ENCODE peak calls at places on chromosomes 11 and 22, in ten cellular contexts. One of them, this sample, is unnamed.

GRCh38 chr11:78698612-78699011 is 123.9 kb upstream of the NARS2 start:
- DNase-seq in BE2C: peak
- DNase-seq in left colon: no peak
- DNase-seq in mucosa of gallbladder: no peak
- DNase-seq in anterior cingulate cortex: no peak
- DNase-seq in stimulated activated CD4-positive, alpha-beta T cell treated with anti-CD3 and anti-CD28 coated beads, TNF-alpha, amount 100 ng/mL, for 24 hours: no peak
- DNase-seq in activated CD8-positive, alpha-beta memory T cell treated with anti-CD3 and anti-CD28 coated beads for 1 hour: no peak
- DNase-seq in activated T-cell treated with anti-CD3 and anti-CD28 coated beads for 24 hours: no peak
- DNase-seq in kidney epithelial cell: peak
- DNase-seq in endothelial cell: no peak
- DNase-seq in this sample: no peak

GRCh38 chr11:118198370-118198769 is 21.9 kb upstream of the SCN2B start:
- DNase-seq in mucosa of gallbladder: peak
- DNase-seq in left colon: peak
- DNase-seq in activated T-cell treated with anti-CD3 and anti-CD28 coated beads for 24 hours: peak
- DNase-seq in BE2C: peak
- DNase-seq in kidney epithelial cell: no peak
- DNase-seq in activated CD8-positive, alpha-beta memory T cell treated with anti-CD3 and anti-CD28 coated beads for 1 hour: peak
- DNase-seq in stimulated activated CD4-positive, alpha-beta T cell treated with anti-CD3 and anti-CD28 coated beads, TNF-alpha, amount 100 ng/mL, for 24 hours: peak
- DNase-seq in anterior cingulate cortex: peak
- DNase-seq in endothelial cell: peak
- DNase-seq in this sample: peak

GRCh38 chr11:19881185-19881584 is 168.5 kb downstream of the NAV2 start:
- DNase-seq in activated T-cell treated with anti-CD3 and anti-CD28 coated beads for 24 hours: no peak
- DNase-seq in anterior cingulate cortex: no peak
- DNase-seq in kidney epithelial cell: no peak
- DNase-seq in mucosa of gallbladder: no peak
- DNase-seq in activated CD8-positive, alpha-beta memory T cell treated with anti-CD3 and anti-CD28 coated beads for 1 hour: no peak
- DNase-seq in endothelial cell: no peak
- DNase-seq in BE2C: no peak
- DNase-seq in left colon: no peak
- DNase-seq in stimulated activated CD4-positive, alpha-beta T cell treated with anti-CD3 and anti-CD28 coated beads, TNF-alpha, amount 100 ng/mL, for 24 hours: no peak
- DNase-seq in this sample: no peak

GRCh38 chr11:70170596-70171210 is 32.4 kb upstream of the FADD start:
- DNase-seq in left colon: no peak
- DNase-seq in BE2C: no peak
- DNase-seq in activated T-cell treated with anti-CD3 and anti-CD28 coated beads for 24 hours: no peak
- DNase-seq in kidney epithelial cell: no peak
- DNase-seq in mucosa of gallbladder: no peak
- DNase-seq in stimulated activated CD4-positive, alpha-beta T cell treated with anti-CD3 and anti-CD28 coated beads, TNF-alpha, amount 100 ng/mL, for 24 hours: no peak
- DNase-seq in anterior cingulate cortex: no peak
- DNase-seq in endothelial cell: no peak
- DNase-seq in activated CD8-positive, alpha-beta memory T cell treated with anti-CD3 and anti-CD28 coated beads for 1 hour: no peak
- DNase-seq in this sample: no peak

GRCh38 chr11:18046116-18046777 is at the start of gene TPH1:
- DNase-seq in activated T-cell treated with anti-CD3 and anti-CD28 coated beads for 24 hours: no peak
- DNase-seq in BE2C: peak
- DNase-seq in left colon: peak
- DNase-seq in activated CD8-positive, alpha-beta memory T cell treated with anti-CD3 and anti-CD28 coated beads for 1 hour: no peak
- DNase-seq in mucosa of gallbladder: peak
- DNase-seq in endothelial cell: peak
- DNase-seq in anterior cingulate cortex: no peak
- DNase-seq in stimulated activated CD4-positive, alpha-beta T cell treated with anti-CD3 and anti-CD28 coated beads, TNF-alpha, amount 100 ng/mL, for 24 hours: no peak
- DNase-seq in kidney epithelial cell: peak
- DNase-seq in this sample: peak

GRCh38 chr22:27060188-27060587 is 402.8 kb downstream of the MIAT start:
- DNase-seq in kidney epithelial cell: no peak
- DNase-seq in mucosa of gallbladder: no peak
- DNase-seq in stimulated activated CD4-positive, alpha-beta T cell treated with anti-CD3 and anti-CD28 coated beads, TNF-alpha, amount 100 ng/mL, for 24 hours: no peak
- DNase-seq in left colon: no peak
- DNase-seq in BE2C: no peak
- DNase-seq in activated T-cell treated with anti-CD3 and anti-CD28 coated beads for 24 hours: no peak
- DNase-seq in activated CD8-positive, alpha-beta memory T cell treated with anti-CD3 and anti-CD28 coated beads for 1 hour: no peak
- DNase-seq in endothelial cell: no peak
- DNase-seq in anterior cingulate cortex: no peak
- DNase-seq in this sample: no peak

GRCh38 chr22:48568736-48569330 is 1258.8 kb downstream of the BRD1 start:
- DNase-seq in anterior cingulate cortex: no peak
- DNase-seq in endothelial cell: no peak
- DNase-seq in activated CD8-positive, alpha-beta memory T cell treated with anti-CD3 and anti-CD28 coated beads for 1 hour: no peak
- DNase-seq in BE2C: no peak
- DNase-seq in left colon: no peak
- DNase-seq in activated T-cell treated with anti-CD3 and anti-CD28 coated beads for 24 hours: no peak
- DNase-seq in kidney epithelial cell: no peak
- DNase-seq in stimulated activated CD4-positive, alpha-beta T cell treated with anti-CD3 and anti-CD28 coated beads, TNF-alpha, amount 100 ng/mL, for 24 hours: no peak
- DNase-seq in mucosa of gallbladder: no peak
- DNase-seq in this sample: no peak

GRCh38 chr11:114308689-114309089 is 12.5 kb downstream of the NNMT start:
- DNase-seq in endothelial cell: no peak
- DNase-seq in stimulated activated CD4-positive, alpha-beta T cell treated with anti-CD3 and anti-CD28 coated beads, TNF-alpha, amount 100 ng/mL, for 24 hours: no peak
- DNase-seq in activated T-cell treated with anti-CD3 and anti-CD28 coated beads for 24 hours: no peak
- DNase-seq in left colon: no peak
- DNase-seq in activated CD8-positive, alpha-beta memory T cell treated with anti-CD3 and anti-CD28 coated beads for 1 hour: no peak
- DNase-seq in mucosa of gallbladder: no peak
- DNase-seq in anterior cingulate cortex: no peak
- DNase-seq in kidney epithelial cell: no peak
- DNase-seq in BE2C: no peak
- DNase-seq in this sample: no peak

GRCh38 chr22:44543781-44544181 is 45.7 kb upstream of the RTL6 start:
- DNase-seq in kidney epithelial cell: no peak
- DNase-seq in left colon: no peak
- DNase-seq in stimulated activated CD4-positive, alpha-beta T cell treated with anti-CD3 and anti-CD28 coated beads, TNF-alpha, amount 100 ng/mL, for 24 hours: no peak
- DNase-seq in BE2C: no peak
- DNase-seq in activated T-cell treated with anti-CD3 and anti-CD28 coated beads for 24 hours: no peak
- DNase-seq in anterior cingulate cortex: no peak
- DNase-seq in mucosa of gallbladder: no peak
- DNase-seq in endothelial cell: no peak
- DNase-seq in activated CD8-positive, alpha-beta memory T cell treated with anti-CD3 and anti-CD28 coated beads for 1 hour: no peak
- DNase-seq in this sample: no peak

GRCh38 chr22:26259510-26259909 is 90.2 kb downstream of the SEZ6L start:
- DNase-seq in mucosa of gallbladder: peak
- DNase-seq in anterior cingulate cortex: no peak
- DNase-seq in activated CD8-positive, alpha-beta memory T cell treated with anti-CD3 and anti-CD28 coated beads for 1 hour: no peak
- DNase-seq in kidney epithelial cell: peak
- DNase-seq in BE2C: no peak
- DNase-seq in stimulated activated CD4-positive, alpha-beta T cell treated with anti-CD3 and anti-CD28 coated beads, TNF-alpha, amount 100 ng/mL, for 24 hours: no peak
- DNase-seq in left colon: peak
- DNase-seq in activated T-cell treated with anti-CD3 and anti-CD28 coated beads for 24 hours: no peak
- DNase-seq in endothelial cell: peak
- DNase-seq in this sample: no peak

GRCh38 chr22:36201630-36202312 is at the start of gene APOL4:
- DNase-seq in left colon: peak
- DNase-seq in kidney epithelial cell: no peak
- DNase-seq in stimulated activated CD4-positive, alpha-beta T cell treated with anti-CD3 and anti-CD28 coated beads, TNF-alpha, amount 100 ng/mL, for 24 hours: no peak
- DNase-seq in endothelial cell: no peak
- DNase-seq in BE2C: peak
- DNase-seq in mucosa of gallbladder: peak
- DNase-seq in activated CD8-positive, alpha-beta memory T cell treated with anti-CD3 and anti-CD28 coated beads for 1 hour: no peak
- DNase-seq in anterior cingulate cortex: no peak
- DNase-seq in activated T-cell treated with anti-CD3 and anti-CD28 coated beads for 24 hours: no peak
- DNase-seq in this sample: peak

GRCh38 chr11:86056262-86056911 is 12.5 kb downstream of the PICALM start:
- DNase-seq in activated CD8-positive, alpha-beta memory T cell treated with anti-CD3 and anti-CD28 coated beads for 1 hour: no peak
- DNase-seq in anterior cingulate cortex: no peak
- DNase-seq in left colon: no peak
- DNase-seq in activated T-cell treated with anti-CD3 and anti-CD28 coated beads for 24 hours: no peak
- DNase-seq in mucosa of gallbladder: no peak
- DNase-seq in stimulated activated CD4-positive, alpha-beta T cell treated with anti-CD3 and anti-CD28 coated beads, TNF-alpha, amount 100 ng/mL, for 24 hours: no peak
- DNase-seq in endothelial cell: no peak
- DNase-seq in BE2C: no peak
- DNase-seq in kidney epithelial cell: no peak
- DNase-seq in this sample: no peak

GRCh38 chr11:47375020-47375419 is 3.3 kb downstream of the SPI1 start:
- DNase-seq in endothelial cell: no peak
- DNase-seq in anterior cingulate cortex: no peak
- DNase-seq in stimulated activated CD4-positive, alpha-beta T cell treated with anti-CD3 and anti-CD28 coated beads, TNF-alpha, amount 100 ng/mL, for 24 hours: no peak
- DNase-seq in activated T-cell treated with anti-CD3 and anti-CD28 coated beads for 24 hours: no peak
- DNase-seq in left colon: no peak
- DNase-seq in mucosa of gallbladder: no peak
- DNase-seq in kidney epithelial cell: no peak
- DNase-seq in BE2C: no peak
- DNase-seq in activated CD8-positive, alpha-beta memory T cell treated with anti-CD3 and anti-CD28 coated beads for 1 hour: no peak
- DNase-seq in this sample: no peak